ENCODE peak calls at places on chromosome 9, in five cellular contexts. C is tibial artery, T is HCT116, N is PC-3, E is adrenal gland. Q is an unnamed sample.

GRCh38 chr9:91166796-91167366 is 194.8 kb downstream of the AUH start:
- DNase-seq in N (no peak), E (no peak), T (no peak), C (no peak), Q (no peak)

GRCh38 chr9:80410106-80410505 is 838.3 kb downstream of the TLE4 start:
- DNase-seq in C (no peak), E (peak), T (no peak), N (no peak), Q (no peak)

GRCh38 chr9:76808636-76809035 is 44.4 kb downstream of the PCA3 start:
- DNase-seq in C (no peak), T (no peak), E (no peak), N (peak), Q (peak)

GRCh38 chr9:1018121-1018520 is 32.0 kb upstream of the DMRT2 start:
- DNase-seq in T (peak), N (peak), E (no peak), C (no peak), Q (peak)

GRCh38 chr9:78292716-78293497 is 4.0 kb upstream of the PSAT1 start:
- DNase-seq in N (no peak), C (no peak), T (no peak), E (no peak), Q (no peak)

GRCh38 chr9:107883496-107884120 is 394.0 kb upstream of the KLF4 start:
- DNase-seq in N (no peak), T (no peak), C (no peak), E (peak), Q (no peak)

GRCh38 chr9:91515074-91515687 is 91.5 kb upstream of the NFIL3 start:
- DNase-seq in C (no peak), E (peak), T (no peak), N (peak), Q (no peak)

GRCh38 chr9:120950421-120951388 is 24.1 kb upstream of the TRAF1 start:
- DNase-seq in N (no peak), C (no peak), E (no peak), T (no peak), Q (no peak)

GRCh38 chr9:35974800-35975199 is 16.8 kb upstream of the OR2S2 start:
- DNase-seq in E (no peak), C (no peak), T (no peak), N (no peak), Q (no peak)

GRCh38 chr9:113886471-113886870 is 10.4 kb downstream of the ZNF618 start:
- DNase-seq in C (no peak), T (no peak), E (no peak), N (no peak), Q (peak)

GRCh38 chr9:77848897-77849296 is 182.7 kb downstream of the GNAQ start:
- DNase-seq in E (peak), C (peak), N (peak), T (no peak), Q (peak)

GRCh38 chr9:136725612-136726011 is 13.2 kb downstream of the DIPK1B start:
- DNase-seq in E (no peak), T (no peak), C (no peak), N (peak), Q (peak)

GRCh38 chr9:23044549-23044948 is 597.9 kb downstream of the DMRTA1 start:
- DNase-seq in T (no peak), N (peak), C (no peak), E (no peak), Q (no peak)

GRCh38 chr9:81430727-81431126 is 258.6 kb downstream of the TLE1 start:
- DNase-seq in E (no peak), T (no peak), N (peak), C (no peak), Q (no peak)

GRCh38 chr9:135463140-135463539 is 16.4 kb upstream of the PPP1R26 start:
- DNase-seq in T (peak), C (no peak), N (peak), E (peak), Q (peak)

GRCh38 chr9:27247756-27248155 is 49.2 kb downstream of the EQTN start:
- DNase-seq in T (peak), E (peak), N (peak), C (peak), Q (peak)

GRCh38 chr9:110767559-110768063 is 99.0 kb downstream of the MUSK start:
- DNase-seq in T (no peak), E (no peak), C (peak), N (no peak), Q (no peak)

GRCh38 chr9:136143215-136144001 is 24.7 kb upstream of the TMEM250 start:
- DNase-seq in N (peak), C (no peak), E (no peak), T (no peak), Q (no peak)

GRCh38 chr9:131366745-131367401 is 27.0 kb upstream of the PRRC2B start:
- DNase-seq in T (no peak), E (no peak), C (no peak), N (peak), Q (peak)

GRCh38 chr9:94904806-94905205 is 178.3 kb downstream of the AOPEP start:
- DNase-seq in T (no peak), E (no peak), C (no peak), N (no peak), Q (no peak)

GRCh38 chr9:132078369-132079356 is 1.0 kb downstream of the MED27 start:
- DNase-seq in N (peak), C (peak), E (peak), T (no peak), Q (peak)

GRCh38 chr9:119092125-119092524 is 277.1 kb downstream of the BRINP1 start:
- DNase-seq in N (no peak), E (peak), C (no peak), T (no peak), Q (no peak)

GRCh38 chr9:7542648-7543165 is 256.9 kb downstream of the DMAC1 start:
- DNase-seq in T (no peak), C (no peak), N (no peak), E (no peak), Q (no peak)

GRCh38 chr9:96871176-96871575 is 16.9 kb upstream of the ZNF782 start:
- DNase-seq in E (no peak), C (no peak), T (no peak), N (no peak), Q (no peak)

GRCh38 chr9:96874947-96875459 is 20.7 kb upstream of the ZNF782 start:
- DNase-seq in C (no peak), E (peak), T (peak), N (peak), Q (peak)

GRCh38 chr9:96874201-96874785 is 20.0 kb upstream of the ZNF782 start:
- DNase-seq in T (no peak), N (no peak), C (no peak), E (no peak), Q (no peak)

GRCh38 chr9:96877269-96877668 is 23.0 kb upstream of the ZNF782 start:
- DNase-seq in E (no peak), N (no peak), C (no peak), T (no peak), Q (no peak)

DNA sequence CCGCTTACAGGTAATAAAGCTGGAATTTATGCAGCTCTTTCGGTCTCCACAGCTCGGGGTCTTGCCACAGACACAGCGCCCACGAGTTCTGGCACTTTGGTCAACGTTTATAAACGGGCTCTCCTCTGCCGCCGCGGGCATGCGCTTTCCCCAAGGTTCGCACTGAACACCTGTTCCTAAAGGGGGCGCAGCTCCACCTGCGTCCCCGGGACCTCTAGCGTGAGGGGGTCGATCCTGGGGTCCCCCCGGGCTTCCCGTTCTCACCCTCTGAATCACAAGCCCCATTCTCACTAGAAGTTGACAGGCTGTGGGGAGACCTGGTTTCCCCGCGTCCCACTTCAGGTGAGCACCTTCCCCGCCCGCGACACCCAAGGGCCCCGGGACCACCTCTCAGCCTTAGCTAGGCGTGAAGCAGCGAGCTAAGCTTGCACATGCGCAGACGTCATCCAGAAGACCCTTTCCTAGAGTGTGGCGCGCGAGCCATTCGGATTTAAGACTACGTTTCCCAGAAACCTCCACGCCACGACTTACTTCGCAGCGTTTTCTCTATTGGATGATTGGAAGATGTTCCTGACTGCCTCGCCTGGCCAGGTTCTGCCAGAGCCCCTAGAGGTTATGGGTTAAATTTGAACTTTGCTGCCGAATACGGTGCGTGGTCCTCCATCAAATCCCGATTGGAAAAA is 21.3 kb upstream of the ZNF782 start:
- DNase-seq in T (peak), C (no peak), E (peak), N (peak), Q (peak)
- TF ChIP-seq CTCF in T (peak), C (no peak), E (no peak), N (peak), Q (peak)

GRCh38 chr9:30299126-30299780 is 2085.2 kb upstream of the ACO1 start:
- DNase-seq in E (no peak), N (no peak), C (no peak), T (no peak), Q (no peak)

GRCh38 chr9:30301271-30301963 is 2083.0 kb upstream of the ACO1 start:
- DNase-seq in T (no peak), E (peak), N (no peak), C (peak), Q (no peak)
- H3K27ac ChIP-seq in T (no peak), E (no peak), N (no peak), C (no peak), Q (no peak)

GRCh38 chr9:5871785-5872184 is 18.9 kb upstream of the MLANA start:
- DNase-seq in T (no peak), C (no peak), N (no peak), E (no peak), Q (no peak)

GRCh38 chr9:5868235-5868634 is 22.5 kb upstream of the MLANA start:
- DNase-seq in T (no peak), E (no peak), N (no peak), C (no peak), Q (no peak)

GRCh38 chr9:5870020-5870339 is 20.7 kb upstream of the MLANA start:
- DNase-seq in C (no peak), E (no peak), T (no peak), N (no peak), Q (no peak)

GRCh38 chr9:5870691-5871090 is 20.0 kb upstream of the MLANA start:
- DNase-seq in C (no peak), T (no peak), E (peak), N (no peak), Q (no peak)

GRCh38 chr9:5869315-5870019 is 21.2 kb upstream of the MLANA start:
- DNase-seq in N (peak), T (peak), E (no peak), C (no peak), Q (peak)
- TF ChIP-seq CTCF in N (peak), T (peak), E (no peak), C (no peak), Q (no peak)

DNA sequence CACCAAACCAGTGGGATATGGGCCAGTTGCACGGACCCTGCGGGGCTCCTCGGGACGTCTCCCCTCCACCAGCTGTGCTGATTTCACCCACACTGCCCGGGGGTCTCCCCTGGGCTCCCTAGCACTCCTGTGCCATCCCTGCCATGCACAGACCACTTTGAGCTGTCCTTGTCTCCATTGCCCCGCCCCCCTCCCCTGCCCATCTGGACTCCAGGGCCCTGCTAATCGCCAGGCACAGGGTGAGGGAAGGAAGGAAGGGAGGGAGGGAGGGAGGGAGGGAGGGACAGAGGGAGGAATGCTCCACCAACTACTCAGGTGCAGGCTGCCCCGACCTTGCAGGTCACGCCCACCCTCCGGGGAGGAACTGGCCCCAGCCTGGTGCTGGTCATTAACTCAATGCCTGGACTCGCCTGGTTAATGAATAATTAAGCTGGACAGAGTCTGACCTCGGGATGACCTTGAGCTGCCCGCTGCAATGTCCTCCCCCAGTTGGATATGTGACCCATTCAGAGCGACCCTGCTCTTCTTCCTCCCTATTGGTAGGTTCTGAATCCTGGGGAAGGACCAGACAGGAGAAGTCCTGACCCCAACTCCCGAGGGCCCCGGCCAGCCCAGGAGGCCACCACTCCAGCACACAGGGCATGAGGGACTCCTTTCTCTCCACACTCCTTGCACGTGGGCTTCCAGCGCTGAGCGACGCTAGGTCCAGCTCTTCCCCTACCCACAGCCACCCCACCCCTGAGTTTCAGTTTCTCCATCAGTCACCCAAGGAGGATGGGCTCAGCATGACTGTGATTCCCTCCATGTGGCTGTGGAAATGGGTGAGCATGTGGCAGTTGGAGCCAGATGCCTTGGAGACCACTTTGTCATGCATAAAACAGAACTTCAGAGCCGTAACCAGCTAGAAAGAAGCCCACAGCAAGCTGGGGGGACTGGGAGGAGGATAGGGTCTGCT is 62.1 kb downstream of the C9orf50 start:
- DNase-seq in E (no peak), N (no peak), C (no peak), T (no peak), Q (no peak)
- H3K27ac ChIP-seq in E (no peak), N (no peak), C (no peak), T (peak), Q (no peak)

GRCh38 chr9:29830815-29831214 is 2257.5 kb upstream of the C9orf72 start:
- DNase-seq in N (peak), T (peak), E (peak), C (no peak), Q (peak)
- TF ChIP-seq CTCF in N (peak), T (peak), E (peak), C (no peak), Q (peak)

GRCh38 chr9:124818431-124819281 is 34.6 kb upstream of the WDR38 start:
- DNase-seq in C (no peak), N (peak), T (peak), E (peak), Q (peak)
- H3K27ac ChIP-seq in C (no peak), N (peak), T (peak), E (peak), Q (peak)

GRCh38 chr9:133359420-133360175 is 3.2 kb downstream of the SURF2 start:
- DNase-seq in E (peak), C (no peak), T (no peak), N (no peak), Q (no peak)
- TF ChIP-seq CTCF in E (peak), C (no peak), T (peak), N (peak), Q (no peak)

DNA sequence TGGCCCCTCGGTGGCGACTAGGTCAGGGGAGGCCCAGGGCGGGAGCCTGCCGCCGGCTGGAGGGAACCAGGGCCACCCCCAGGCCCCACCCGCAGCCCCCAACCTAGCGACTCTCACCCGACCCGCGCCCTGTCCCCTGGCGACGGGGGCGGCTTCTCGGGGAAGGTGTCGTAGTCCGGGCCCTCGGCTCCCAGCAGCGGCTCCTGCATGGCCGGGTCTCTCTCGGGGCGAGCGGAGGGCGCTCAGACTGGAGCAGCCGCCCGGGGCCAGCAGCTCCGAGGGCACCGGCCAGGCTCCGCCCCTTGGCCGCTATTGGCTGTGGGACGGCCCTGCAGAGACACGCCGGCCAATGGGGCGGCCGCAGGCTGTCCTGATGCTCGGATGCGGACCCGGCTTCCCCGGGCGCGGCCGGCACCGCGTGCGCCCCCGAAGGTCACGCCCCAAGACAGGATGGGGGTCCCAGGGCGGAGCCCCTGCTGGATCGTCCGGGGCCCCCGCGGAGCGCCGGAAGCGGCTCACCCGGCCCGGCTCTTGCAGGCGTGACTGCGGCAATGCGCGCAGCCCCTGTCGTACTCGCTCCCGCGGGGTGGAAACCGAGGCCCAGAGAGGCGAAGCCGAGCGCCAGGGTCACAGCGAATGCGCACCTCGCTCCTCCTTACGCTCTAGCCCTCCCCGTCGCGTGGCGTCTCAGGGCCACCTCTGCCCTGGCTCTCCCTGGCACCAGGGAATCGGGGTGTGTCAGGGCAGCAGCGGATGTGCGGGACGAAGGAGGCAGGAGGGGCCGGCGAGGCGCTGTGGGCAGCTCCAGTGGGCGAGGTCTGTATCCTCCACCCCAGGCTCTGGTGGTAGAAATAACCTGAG is at the start of gene SLC2A6:
- DNase-seq in N (peak), C (peak), T (no peak), E (peak), Q (peak)
- H3K27ac ChIP-seq in N (no peak), C (peak), T (peak), E (peak), Q (peak)

Q was measured in RWPE1.